ENCODE peak calls at places on chromosome 19, in six cellular contexts. One of them, this sample, is unnamed.

GRCh38 chr19:18557474-18558201 is at the start of gene KXD1:
- DNase-seq in endothelial cell of umbilical vein: peak
- DNase-seq in A549: peak
- DNase-seq in HepG2: peak
- DNase-seq in K562: peak
- DNase-seq in GM12878: peak
- DNase-seq in this sample: peak

GRCh38 chr19:14728595-14728994 is 38.7 kb downstream of the ZNF333 start:
- DNase-seq in GM12878: no peak
- DNase-seq in endothelial cell of umbilical vein: no peak
- DNase-seq in HepG2: no peak
- DNase-seq in K562: no peak
- DNase-seq in A549: no peak
- DNase-seq in this sample: no peak

GRCh38 chr19:18645035-18645511 is 8.2 kb downstream of the KLHL26 start:
- DNase-seq in GM12878: no peak
- DNase-seq in endothelial cell of umbilical vein: no peak
- DNase-seq in K562: no peak
- DNase-seq in HepG2: no peak
- DNase-seq in A549: no peak
- DNase-seq in this sample: peak

GRCh38 chr19:15448778-15449619 is 757 bp downstream of the WIZ start:
- DNase-seq in A549: peak
- DNase-seq in K562: peak
- DNase-seq in endothelial cell of umbilical vein: peak
- DNase-seq in HepG2: no peak
- DNase-seq in GM12878: no peak
- DNase-seq in this sample: peak

GRCh38 chr19:5048727-5049553 is 80.0 kb downstream of the KDM4B start:
- DNase-seq in A549: peak
- DNase-seq in K562: no peak
- DNase-seq in endothelial cell of umbilical vein: peak
- DNase-seq in HepG2: no peak
- DNase-seq in GM12878: no peak
- DNase-seq in this sample: no peak

GRCh38 chr19:4676955-4677731 is 7.0 kb upstream of the MYDGF start:
- DNase-seq in K562: peak
- DNase-seq in HepG2: peak
- DNase-seq in GM12878: no peak
- DNase-seq in A549: no peak
- DNase-seq in endothelial cell of umbilical vein: peak
- DNase-seq in this sample: peak

GRCh38 chr19:30884146-30884812 is 465.0 kb downstream of the TSHZ3 start:
- DNase-seq in K562: no peak
- DNase-seq in HepG2: no peak
- DNase-seq in endothelial cell of umbilical vein: no peak
- DNase-seq in A549: no peak
- DNase-seq in GM12878: no peak
- DNase-seq in this sample: no peak

GRCh38 chr19:532578-533484 is 1.3 kb downstream of the CDC34 start:
- DNase-seq in endothelial cell of umbilical vein: peak
- DNase-seq in GM12878: no peak
- DNase-seq in A549: peak
- DNase-seq in K562: peak
- DNase-seq in HepG2: peak
- DNase-seq in this sample: peak

GRCh38 chr19:7549749-7550148 is 14.2 kb downstream of the PNPLA6 start:
- DNase-seq in K562: no peak
- DNase-seq in A549: no peak
- DNase-seq in HepG2: no peak
- DNase-seq in GM12878: no peak
- DNase-seq in endothelial cell of umbilical vein: no peak
- DNase-seq in this sample: no peak

GRCh38 chr19:53989600-53990533 is 1.6 kb upstream of the CACNG6 start:
- DNase-seq in endothelial cell of umbilical vein: peak
- DNase-seq in A549: peak
- DNase-seq in HepG2: no peak
- DNase-seq in K562: no peak
- DNase-seq in GM12878: no peak
- DNase-seq in this sample: no peak

GRCh38 chr19:15123900-15124299 is 16.7 kb downstream of the SYDE1 start:
- DNase-seq in A549: no peak
- DNase-seq in HepG2: no peak
- DNase-seq in endothelial cell of umbilical vein: no peak
- DNase-seq in K562: no peak
- DNase-seq in GM12878: no peak
- DNase-seq in this sample: no peak

GRCh38 chr19:33684550-33685303 is 63.0 kb downstream of the CHST8 start:
- DNase-seq in HepG2: no peak
- DNase-seq in A549: no peak
- DNase-seq in GM12878: no peak
- DNase-seq in K562: no peak
- DNase-seq in endothelial cell of umbilical vein: no peak
- DNase-seq in this sample: no peak

GRCh38 chr19:5191091-5191490 is 149.5 kb downstream of the PTPRS start:
- DNase-seq in K562: no peak
- DNase-seq in GM12878: no peak
- DNase-seq in HepG2: no peak
- DNase-seq in endothelial cell of umbilical vein: no peak
- DNase-seq in A549: no peak
- DNase-seq in this sample: peak

GRCh38 chr19:8487137-8487851 is 15.1 kb downstream of the PRAM1 start:
- DNase-seq in A549: no peak
- DNase-seq in HepG2: no peak
- DNase-seq in K562: no peak
- DNase-seq in GM12878: no peak
- DNase-seq in endothelial cell of umbilical vein: no peak
- DNase-seq in this sample: peak

GRCh38 chr19:35262101-35262761 is 6.5 kb upstream of the USF2 start:
- DNase-seq in endothelial cell of umbilical vein: no peak
- DNase-seq in GM12878: no peak
- DNase-seq in A549: no peak
- DNase-seq in K562: no peak
- DNase-seq in HepG2: no peak
- DNase-seq in this sample: no peak

GRCh38 chr19:28521614-28522544 is 691.1 kb downstream of the UQCRFS1 start:
- DNase-seq in endothelial cell of umbilical vein: no peak
- DNase-seq in GM12878: no peak
- DNase-seq in HepG2: no peak
- DNase-seq in K562: no peak
- DNase-seq in A549: no peak
- DNase-seq in this sample: no peak

GRCh38 chr19:7934766-7935165 is 8.7 kb downstream of the TIMM44 start:
- DNase-seq in HepG2: no peak
- DNase-seq in GM12878: no peak
- DNase-seq in endothelial cell of umbilical vein: no peak
- DNase-seq in K562: no peak
- DNase-seq in A549: no peak
- DNase-seq in this sample: no peak

GRCh38 chr19:3950871-3951861 is 18.3 kb downstream of the NMRK2 start:
- DNase-seq in K562: peak
- DNase-seq in endothelial cell of umbilical vein: no peak
- DNase-seq in A549: no peak
- DNase-seq in HepG2: no peak
- DNase-seq in GM12878: no peak
- DNase-seq in this sample: no peak

GRCh38 chr19:52307275-52307674 is 10.3 kb downstream of the ZNF480 start:
- DNase-seq in K562: no peak
- DNase-seq in GM12878: no peak
- DNase-seq in endothelial cell of umbilical vein: peak
- DNase-seq in A549: no peak
- DNase-seq in HepG2: no peak
- DNase-seq in this sample: peak

GRCh38 chr19:45506991-45507863 is at the start of gene VASP:
- DNase-seq in HepG2: peak
- DNase-seq in A549: peak
- DNase-seq in GM12878: peak
- DNase-seq in endothelial cell of umbilical vein: peak
- DNase-seq in K562: peak
- DNase-seq in this sample: peak
- TF ChIP-seq POLR2A in HepG2: peak
- TF ChIP-seq POLR2A in A549: peak
- TF ChIP-seq POLR2A in GM12878: peak
- TF ChIP-seq POLR2A in endothelial cell of umbilical vein: peak
- TF ChIP-seq POLR2A in K562: peak
- TF ChIP-seq POLR2A in this sample: peak

GRCh38 chr19:11446652-11447301 is 11.3 kb downstream of the PRKCSH start:
- DNase-seq in HepG2: no peak
- DNase-seq in GM12878: no peak
- DNase-seq in K562: peak
- DNase-seq in endothelial cell of umbilical vein: peak
- DNase-seq in A549: peak
- DNase-seq in this sample: peak
- TF ChIP-seq MYC in HepG2: no peak
- TF ChIP-seq MYC in GM12878: no peak
- TF ChIP-seq MYC in K562: no peak
- TF ChIP-seq MYC in endothelial cell of umbilical vein: no peak
- TF ChIP-seq MYC in A549: no peak
- TF ChIP-seq MYC in this sample: no peak

DNA sequence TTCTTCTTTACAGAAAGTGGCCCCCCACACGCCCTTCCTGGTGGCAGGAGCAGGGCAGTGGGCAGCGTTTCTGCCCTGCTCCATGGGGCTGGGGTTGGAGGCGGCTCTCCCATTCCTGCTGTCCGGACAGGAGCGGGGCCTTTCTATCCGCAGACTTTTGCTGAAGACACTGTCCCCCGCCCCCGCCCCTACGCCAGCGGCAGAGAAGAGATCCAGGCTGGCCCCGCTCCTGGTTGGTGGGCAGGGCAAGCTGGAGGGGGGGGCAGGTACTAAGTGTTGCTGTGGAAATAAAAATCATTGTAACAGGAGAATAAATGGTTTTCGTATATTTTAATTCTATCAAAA is 81.7 kb downstream of the ZNF429 start:
- DNase-seq in A549: no peak
- DNase-seq in K562: no peak
- DNase-seq in endothelial cell of umbilical vein: no peak
- DNase-seq in GM12878: no peak
- DNase-seq in HepG2: no peak
- DNase-seq in this sample: no peak
- TF ChIP-seq POLR2A in A549: no peak
- TF ChIP-seq POLR2A in K562: no peak
- TF ChIP-seq POLR2A in endothelial cell of umbilical vein: no peak
- TF ChIP-seq POLR2A in GM12878: no peak
- TF ChIP-seq POLR2A in HepG2: no peak
- TF ChIP-seq POLR2A in this sample: no peak

DNA sequence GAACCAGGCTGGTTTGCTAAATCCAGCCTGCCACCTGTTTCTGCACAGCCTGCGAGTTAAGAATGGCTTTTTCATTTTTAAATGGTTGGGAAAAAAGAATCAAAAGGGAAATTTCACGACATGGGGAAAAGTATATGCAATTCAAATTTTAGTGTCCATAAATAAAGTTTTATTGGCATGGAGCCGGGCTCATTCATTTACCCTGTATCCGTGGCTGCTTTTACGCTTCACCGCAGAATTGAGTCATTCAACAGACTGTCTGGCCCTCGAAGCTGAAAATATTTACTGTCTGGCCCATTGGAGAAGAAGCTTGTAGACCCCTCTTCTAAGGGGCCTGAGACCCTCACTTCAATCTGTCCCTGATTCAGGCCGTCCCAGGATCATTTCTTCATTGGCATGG is 26.1 kb downstream of the IER2 start:
- DNase-seq in endothelial cell of umbilical vein: no peak
- DNase-seq in HepG2: no peak
- DNase-seq in GM12878: no peak
- DNase-seq in A549: no peak
- DNase-seq in K562: no peak
- DNase-seq in this sample: no peak
- TF ChIP-seq MYC in endothelial cell of umbilical vein: no peak
- TF ChIP-seq MYC in HepG2: no peak
- TF ChIP-seq MYC in GM12878: no peak
- TF ChIP-seq MYC in A549: no peak
- TF ChIP-seq MYC in K562: no peak
- TF ChIP-seq MYC in this sample: no peak

DNA sequence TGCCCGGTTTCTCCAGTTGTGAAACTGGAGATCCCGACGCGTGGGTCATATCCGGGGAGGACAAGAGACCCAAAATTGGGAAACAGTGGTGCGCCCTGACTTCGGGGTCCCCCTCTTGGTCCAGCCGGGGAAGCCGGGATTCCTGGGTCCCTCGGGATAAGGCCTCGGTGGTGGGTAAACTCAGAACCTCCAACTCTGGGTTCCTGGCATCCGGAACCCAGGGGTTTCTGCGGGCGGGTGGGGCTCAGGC is 672 bp downstream of the ZFP36 start:
- DNase-seq in GM12878: no peak
- DNase-seq in K562: no peak
- DNase-seq in endothelial cell of umbilical vein: no peak
- DNase-seq in HepG2: no peak
- DNase-seq in A549: no peak
- DNase-seq in this sample: no peak
- TF ChIP-seq POLR2A in GM12878: no peak
- TF ChIP-seq POLR2A in K562: no peak
- TF ChIP-seq POLR2A in endothelial cell of umbilical vein: no peak
- TF ChIP-seq POLR2A in HepG2: no peak
- TF ChIP-seq POLR2A in A549: no peak
- TF ChIP-seq POLR2A in this sample: no peak

DNA sequence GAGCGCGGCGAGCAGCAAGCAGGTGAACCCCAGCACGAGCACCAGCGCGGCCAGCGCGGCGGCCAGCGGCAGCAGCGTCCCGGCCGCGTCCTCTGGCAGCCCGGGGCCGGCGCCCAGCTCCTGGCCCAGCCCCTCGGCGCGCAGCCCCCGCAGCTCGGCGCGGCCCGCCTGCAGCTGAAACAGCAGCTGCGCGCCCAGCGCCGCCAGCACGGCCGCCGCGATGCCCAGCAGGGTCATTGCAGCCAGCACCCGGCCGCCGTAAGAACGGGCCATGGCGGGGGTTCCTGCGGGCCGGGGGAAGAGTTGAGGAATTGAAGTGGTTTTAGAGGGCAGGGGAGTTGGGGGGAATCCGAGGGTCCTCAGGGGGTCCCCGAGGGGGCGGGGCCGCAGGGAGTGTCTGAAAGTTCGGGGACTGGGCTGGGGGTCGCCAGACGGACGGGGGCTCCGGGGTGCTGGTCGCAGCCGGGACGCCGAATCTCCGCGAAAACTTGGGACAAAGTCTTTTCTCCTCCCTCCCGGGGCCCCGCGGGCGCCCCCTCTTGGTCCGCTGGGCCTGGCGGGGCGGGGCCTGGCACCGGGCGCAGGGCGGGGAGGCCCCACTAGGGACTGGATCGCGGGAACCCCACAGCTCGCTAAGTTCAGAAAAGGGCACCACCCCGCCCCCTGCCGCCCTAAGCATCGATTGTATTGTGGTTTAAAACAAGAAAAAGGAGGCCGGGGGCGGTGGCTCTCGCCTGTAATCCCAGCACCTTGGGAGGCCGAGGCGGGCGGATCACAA is at the start of gene TMEM221:
- DNase-seq in HepG2: no peak
- DNase-seq in A549: peak
- DNase-seq in endothelial cell of umbilical vein: no peak
- DNase-seq in GM12878: no peak
- DNase-seq in K562: peak
- DNase-seq in this sample: peak
- TF ChIP-seq MYC in HepG2: no peak
- TF ChIP-seq MYC in A549: no peak
- TF ChIP-seq MYC in endothelial cell of umbilical vein: no peak
- TF ChIP-seq MYC in GM12878: no peak
- TF ChIP-seq MYC in K562: no peak
- TF ChIP-seq MYC in this sample: no peak